ENCODE peak calls at places on chromosomes 11 and 22, in six cellular contexts. One of them, this sample, is unnamed.

GRCh38 chr22:26707581-26707980 is 50.2 kb downstream of the MIAT start:
- DNase-seq in transverse colon: no peak
- DNase-seq in activated T-helper 1 cell treated with anti-CD3 and anti-CD28 coated beads, Interleukin-12 subunit alpha, Interleukin-12 subunit beta, Interleukin-2, Interleukin-4 antibody, amounts not matched to agents 30 ng/mL and 10 ng/mL and 1 ng/mL, durations not matched to agents 14 hours and 24 hours and 36 hours: no peak
- DNase-seq in NCI-H1092: no peak
- DNase-seq in H7: no peak
- DNase-seq in Panc1: no peak
- DNase-seq in this sample: no peak

GRCh38 chr11:2296913-2297622 is 4.7 kb downstream of the C11orf21 start:
- DNase-seq in transverse colon: no peak
- DNase-seq in NCI-H1092: no peak
- DNase-seq in activated T-helper 1 cell treated with anti-CD3 and anti-CD28 coated beads, Interleukin-12 subunit alpha, Interleukin-12 subunit beta, Interleukin-2, Interleukin-4 antibody, amounts not matched to agents 30 ng/mL and 10 ng/mL and 1 ng/mL, durations not matched to agents 14 hours and 24 hours and 36 hours: no peak
- DNase-seq in H7: no peak
- DNase-seq in Panc1: no peak
- DNase-seq in this sample: peak; percentile 14

GRCh38 chr11:126162286-126163030 is 49.0 kb downstream of the RPUSD4 start:
- DNase-seq in Panc1: no peak
- DNase-seq in activated T-helper 1 cell treated with anti-CD3 and anti-CD28 coated beads, Interleukin-12 subunit alpha, Interleukin-12 subunit beta, Interleukin-2, Interleukin-4 antibody, amounts not matched to agents 30 ng/mL and 10 ng/mL and 1 ng/mL, durations not matched to agents 14 hours and 24 hours and 36 hours: no peak
- DNase-seq in transverse colon: no peak
- DNase-seq in NCI-H1092: no peak
- DNase-seq in H7: no peak
- DNase-seq in this sample: no peak

GRCh38 chr11:80958414-80958813 is 1517.6 kb upstream of the TENM4 start:
- DNase-seq in NCI-H1092: no peak
- DNase-seq in H7: no peak
- DNase-seq in Panc1: no peak
- DNase-seq in transverse colon: no peak
- DNase-seq in activated T-helper 1 cell treated with anti-CD3 and anti-CD28 coated beads, Interleukin-12 subunit alpha, Interleukin-12 subunit beta, Interleukin-2, Interleukin-4 antibody, amounts not matched to agents 30 ng/mL and 10 ng/mL and 1 ng/mL, durations not matched to agents 14 hours and 24 hours and 36 hours: no peak
- DNase-seq in this sample: no peak

GRCh38 chr11:86596861-86597632 is 75.4 kb downstream of the ME3 start:
- DNase-seq in activated T-helper 1 cell treated with anti-CD3 and anti-CD28 coated beads, Interleukin-12 subunit alpha, Interleukin-12 subunit beta, Interleukin-2, Interleukin-4 antibody, amounts not matched to agents 30 ng/mL and 10 ng/mL and 1 ng/mL, durations not matched to agents 14 hours and 24 hours and 36 hours: no peak
- DNase-seq in H7: no peak
- DNase-seq in NCI-H1092: no peak
- DNase-seq in transverse colon: no peak
- DNase-seq in Panc1: no peak
- DNase-seq in this sample: no peak

GRCh38 chr11:102783016-102783415 is 2.6 kb upstream of the MMP10 start:
- DNase-seq in Panc1: no peak
- DNase-seq in H7: no peak
- DNase-seq in NCI-H1092: no peak
- DNase-seq in activated T-helper 1 cell treated with anti-CD3 and anti-CD28 coated beads, Interleukin-12 subunit alpha, Interleukin-12 subunit beta, Interleukin-2, Interleukin-4 antibody, amounts not matched to agents 30 ng/mL and 10 ng/mL and 1 ng/mL, durations not matched to agents 14 hours and 24 hours and 36 hours: no peak
- DNase-seq in transverse colon: no peak
- DNase-seq in this sample: no peak

GRCh38 chr22:40204331-40205116 is 26.8 kb downstream of the TNRC6B start:
- DNase-seq in NCI-H1092: no peak
- DNase-seq in Panc1: no peak
- DNase-seq in activated T-helper 1 cell treated with anti-CD3 and anti-CD28 coated beads, Interleukin-12 subunit alpha, Interleukin-12 subunit beta, Interleukin-2, Interleukin-4 antibody, amounts not matched to agents 30 ng/mL and 10 ng/mL and 1 ng/mL, durations not matched to agents 14 hours and 24 hours and 36 hours: no peak
- DNase-seq in H7: no peak
- DNase-seq in transverse colon: no peak
- DNase-seq in this sample: no peak

GRCh38 chr11:122711831-122712378 is 56.4 kb downstream of the UBASH3B start:
- DNase-seq in NCI-H1092: peak; percentile 4
- DNase-seq in activated T-helper 1 cell treated with anti-CD3 and anti-CD28 coated beads, Interleukin-12 subunit alpha, Interleukin-12 subunit beta, Interleukin-2, Interleukin-4 antibody, amounts not matched to agents 30 ng/mL and 10 ng/mL and 1 ng/mL, durations not matched to agents 14 hours and 24 hours and 36 hours: no peak
- DNase-seq in Panc1: no peak
- DNase-seq in transverse colon: no peak
- DNase-seq in H7: no peak
- DNase-seq in this sample: no peak

GRCh38 chr11:612201-612960 is 3.4 kb downstream of the IRF7 start:
- DNase-seq in transverse colon: peak; percentile 83
- DNase-seq in H7: no peak
- DNase-seq in Panc1: no peak
- DNase-seq in activated T-helper 1 cell treated with anti-CD3 and anti-CD28 coated beads, Interleukin-12 subunit alpha, Interleukin-12 subunit beta, Interleukin-2, Interleukin-4 antibody, amounts not matched to agents 30 ng/mL and 10 ng/mL and 1 ng/mL, durations not matched to agents 14 hours and 24 hours and 36 hours: no peak
- DNase-seq in NCI-H1092: no peak
- DNase-seq in this sample: peak; percentile 68

GRCh38 chr11:126072141-126072741 is 9.6 kb upstream of the CDON start:
- DNase-seq in Panc1: no peak
- DNase-seq in activated T-helper 1 cell treated with anti-CD3 and anti-CD28 coated beads, Interleukin-12 subunit alpha, Interleukin-12 subunit beta, Interleukin-2, Interleukin-4 antibody, amounts not matched to agents 30 ng/mL and 10 ng/mL and 1 ng/mL, durations not matched to agents 14 hours and 24 hours and 36 hours: no peak
- DNase-seq in transverse colon: no peak
- DNase-seq in H7: no peak
- DNase-seq in NCI-H1092: no peak
- DNase-seq in this sample: no peak

GRCh38 chr11:90476442-90477007 is 253.7 kb upstream of the CHORDC1 start:
- DNase-seq in activated T-helper 1 cell treated with anti-CD3 and anti-CD28 coated beads, Interleukin-12 subunit alpha, Interleukin-12 subunit beta, Interleukin-2, Interleukin-4 antibody, amounts not matched to agents 30 ng/mL and 10 ng/mL and 1 ng/mL, durations not matched to agents 14 hours and 24 hours and 36 hours: no peak
- DNase-seq in NCI-H1092: no peak
- DNase-seq in Panc1: no peak
- DNase-seq in transverse colon: no peak
- DNase-seq in H7: no peak
- DNase-seq in this sample: peak; percentile 31

GRCh38 chr11:9581556-9582161 is 8.2 kb downstream of the WEE1 start:
- DNase-seq in transverse colon: no peak
- DNase-seq in H7: no peak
- DNase-seq in activated T-helper 1 cell treated with anti-CD3 and anti-CD28 coated beads, Interleukin-12 subunit alpha, Interleukin-12 subunit beta, Interleukin-2, Interleukin-4 antibody, amounts not matched to agents 30 ng/mL and 10 ng/mL and 1 ng/mL, durations not matched to agents 14 hours and 24 hours and 36 hours: no peak
- DNase-seq in Panc1: no peak
- DNase-seq in NCI-H1092: no peak
- DNase-seq in this sample: no peak

This sample was measured in H9.